ENCODE peak calls at places on chromosomes 5 and 9, in eight cellular contexts. P is thoracic aorta, Q is OCI-LY7, A is cardiac muscle cell, H is spleen, I is IMR-90, D is left lung, M is left ventricle myocardium inferior. J is an unnamed sample.
A peak's percentile ranks its signal among the peaks of the same experiment; 100 is the strongest.

GRCh38 chr5:121982500-121983261 is 20.9 kb downstream of the SRFBP1 start:
- DNase-seq in I (peak; percentile 19), M (no peak), A (no peak), D (no peak), Q (no peak), H (no peak), P (no peak), J (no peak)

GRCh38 chr9:29806941-29807625 is 2233.8 kb upstream of the C9orf72 start:
- DNase-seq in A (no peak), M (no peak), I (no peak), H (no peak), P (no peak), Q (no peak), D (no peak), J (no peak)

GRCh38 chr9:98372077-98372812 is 116.8 kb upstream of the TBC1D2 start:
- DNase-seq in Q (no peak), I (no peak), P (no peak), M (no peak), D (no peak), H (no peak), A (no peak), J (no peak)

GRCh38 chr9:79952401-79952800 is 380.6 kb downstream of the TLE4 start:
- DNase-seq in P (no peak), D (no peak), A (peak; percentile 7), I (peak; percentile 4), M (no peak), Q (no peak), H (no peak), J (no peak)

GRCh38 chr9:113499876-113500497 is 36.5 kb downstream of the RGS3 start:
- DNase-seq in P (no peak), M (no peak), H (no peak), A (no peak), Q (no peak), I (no peak), D (no peak), J (no peak)

GRCh38 chr9:135876936-135877335 is 30.4 kb downstream of the CAMSAP1 start:
- DNase-seq in M (no peak), P (no peak), D (no peak), Q (no peak), A (no peak), I (no peak), H (no peak), J (no peak)

GRCh38 chr5:77643654-77644404 is 5.3 kb upstream of the OTP start:
- DNase-seq in M (no peak), A (no peak), D (no peak), I (no peak), P (no peak), H (no peak), Q (no peak), J (no peak)

GRCh38 chr9:69157751-69158466 is 16.2 kb upstream of the TJP2 start:
- DNase-seq in M (no peak), I (peak; percentile 84), P (no peak), A (no peak), D (no peak), Q (no peak), H (no peak), J (no peak)

GRCh38 chr9:104927216-104927911 is 591 bp downstream of the ABCA1 start:
- DNase-seq in A (peak; percentile 60), Q (peak; percentile 66), P (no peak), D (peak; percentile 53), M (peak; percentile 35), I (peak; percentile 47), H (peak; percentile 89), J (no peak)

DNA sequence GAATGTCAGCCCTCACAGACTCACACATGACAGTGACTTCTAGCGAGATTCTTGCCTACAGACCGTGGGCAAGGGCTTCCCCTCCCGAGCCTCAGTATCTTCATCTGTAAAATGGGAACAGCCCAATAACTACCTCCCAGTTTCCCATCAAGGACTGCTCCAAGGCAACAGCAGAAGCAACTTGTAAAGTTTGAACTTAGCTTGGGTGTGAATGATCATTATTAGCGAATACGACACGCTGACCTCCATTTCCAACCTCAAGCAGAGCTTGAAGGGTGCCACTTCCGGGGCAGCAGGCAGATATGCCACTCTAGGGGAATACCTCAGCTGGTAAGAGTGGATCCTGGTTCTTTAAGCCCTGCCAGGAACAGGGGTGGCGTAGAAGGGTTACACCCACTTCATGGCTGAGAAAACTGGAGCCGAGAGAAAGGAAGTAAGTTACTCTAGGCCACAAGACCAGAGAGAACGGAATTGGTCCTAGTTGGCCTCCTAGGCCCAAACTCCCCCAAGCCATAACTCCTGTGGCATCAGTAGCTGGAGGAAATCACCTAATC is 2.0 kb downstream of the RNF44 start:
- DNase-seq in A (no peak), P (no peak), D (peak; percentile 64), Q (peak; percentile 76), M (no peak), H (peak; percentile 82), I (peak; percentile 24), J (no peak)
- H3K36me3 ChIP-seq in A (peaks cover 16% of the 10 kb centered on the region), P (peaks cover 12% of the 10 kb centered on the region), D (peaks cover 20% of the 10 kb centered on the region), Q (peaks cover 57% of the 10 kb centered on the region), M (peaks cover 19% of the 10 kb centered on the region), H (no peaks in the 10 kb centered on the region), I (peaks cover 15% of the 10 kb centered on the region), J (peaks cover 16% of the 10 kb centered on the region)

GRCh38 chr9:125904155-125904841 is 157.1 kb downstream of the PBX3 start:
- DNase-seq in H (no peak), A (no peak), I (peak; percentile 11), P (no peak), Q (no peak), D (no peak), M (no peak), J (no peak)
- H3K4me1 ChIP-seq in H (peaks cover 38% of the 10 kb centered on the region), A (peaks cover 57% of the 10 kb centered on the region), I (peaks cover 6% of the 10 kb centered on the region), P (peaks cover 4% of the 10 kb centered on the region), Q (no peaks in the 10 kb centered on the region), D (peaks cover 10% of the 10 kb centered on the region), M (peaks cover 34% of the 10 kb centered on the region), J (peaks cover 37% of the 10 kb centered on the region)

DNA sequence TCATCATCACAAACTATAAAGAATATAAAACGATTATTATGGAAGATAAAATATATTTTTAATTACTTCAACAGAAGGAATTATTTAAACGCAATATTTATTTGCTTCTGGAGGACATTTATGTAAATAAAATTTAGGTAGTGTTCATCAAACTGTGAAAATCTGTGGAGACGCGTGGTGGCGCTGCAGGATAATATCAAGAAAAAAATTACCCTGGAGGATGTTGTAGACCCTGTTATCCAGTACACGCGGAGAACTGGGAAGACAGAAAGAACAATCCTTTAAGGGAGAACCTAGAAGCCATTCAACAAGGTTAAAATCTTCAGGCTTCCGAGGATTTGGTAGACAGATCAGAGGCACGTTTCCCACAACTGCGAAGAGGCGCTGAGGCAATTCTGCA is at the start of gene PCDHB12:
- DNase-seq in D (no peak), M (no peak), P (no peak), I (peak; percentile 2), A (no peak), H (no peak), Q (peak; percentile 19), J (no peak)
- TF ChIP-seq CTCF in D (no peak), M (peak; percentile 53), P (no peak), I (peak; percentile 31), A (no peak), H (no peak), Q (peak; percentile 78), J (no peak)

GRCh38 chr5:147619281-147619680 is 109.4 kb upstream of the DPYSL3 start:
- DNase-seq in D (no peak), Q (no peak), P (no peak), H (no peak), A (peak; percentile 30), I (no peak), M (no peak), J (no peak)
- H3K36me3 ChIP-seq in D (no peaks in the 10 kb centered on the region), Q (no peaks in the 10 kb centered on the region), P (no peaks in the 10 kb centered on the region), H (no peaks in the 10 kb centered on the region), A (no peaks in the 10 kb centered on the region), I (no peaks in the 10 kb centered on the region), M (no peaks in the 10 kb centered on the region), J (no peaks in the 10 kb centered on the region)

GRCh38 chr9:107274096-107274495 is 9.0 kb upstream of the RAD23B start:
- DNase-seq in P (no peak), Q (no peak), M (no peak), I (no peak), A (no peak), H (no peak), D (no peak), J (no peak)

GRCh38 chr9:107270580-107270979 is 12.5 kb upstream of the RAD23B start:
- DNase-seq in H (no peak), D (no peak), I (no peak), Q (no peak), M (no peak), A (no peak), P (no peak), J (no peak)

GRCh38 chr9:107274953-107275422 is 8.1 kb upstream of the RAD23B start:
- DNase-seq in A (peak; percentile 97), Q (no peak), H (no peak), I (peak; percentile 99), P (no peak), M (no peak), D (no peak), J (no peak)

GRCh38 chr9:107275530-107275929 is 7.5 kb upstream of the RAD23B start:
- DNase-seq in A (no peak), I (no peak), P (no peak), H (no peak), D (no peak), Q (no peak), M (no peak), J (no peak)

GRCh38 chr9:107273634-107274033 is 9.4 kb upstream of the RAD23B start:
- DNase-seq in I (no peak), P (no peak), Q (no peak), A (no peak), D (no peak), H (no peak), M (no peak), J (no peak)
- H3K4me1 ChIP-seq in I (peaks cover 32% of the 10 kb centered on the region), P (peaks cover 8% of the 10 kb centered on the region), Q (no peaks in the 10 kb centered on the region), A (no peaks in the 10 kb centered on the region), D (peaks cover 14% of the 10 kb centered on the region), H (peaks cover 12% of the 10 kb centered on the region), M (peaks cover 20% of the 10 kb centered on the region), J (peaks cover 19% of the 10 kb centered on the region)

DNA sequence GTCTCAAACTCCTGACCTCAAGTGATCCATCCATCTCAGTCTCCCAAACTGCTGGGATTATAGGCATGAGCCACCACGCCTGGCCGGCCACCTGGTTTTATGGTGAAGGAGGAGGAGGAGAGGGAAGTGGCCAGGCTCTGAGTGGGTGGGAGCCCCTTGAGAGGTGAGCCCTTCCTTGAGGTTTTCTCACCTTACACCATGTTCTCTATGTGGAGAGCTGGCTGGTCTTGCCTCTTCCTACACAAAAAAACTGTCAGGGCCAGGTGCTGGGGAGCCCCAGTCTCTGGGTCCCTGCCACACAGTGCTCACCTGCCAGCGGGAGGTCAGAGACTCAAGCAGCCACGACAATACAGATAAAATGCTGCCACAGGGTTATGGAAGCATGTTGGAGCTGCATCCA is 18.1 kb downstream of the SWI5 start:
- DNase-seq in D (no peak), M (no peak), P (no peak), A (no peak), H (no peak), I (no peak), Q (no peak), J (no peak)
- TF ChIP-seq CTCF in D (no peak), M (no peak), P (no peak), A (no peak), H (no peak), I (no peak), Q (no peak), J (no peak)

DNA sequence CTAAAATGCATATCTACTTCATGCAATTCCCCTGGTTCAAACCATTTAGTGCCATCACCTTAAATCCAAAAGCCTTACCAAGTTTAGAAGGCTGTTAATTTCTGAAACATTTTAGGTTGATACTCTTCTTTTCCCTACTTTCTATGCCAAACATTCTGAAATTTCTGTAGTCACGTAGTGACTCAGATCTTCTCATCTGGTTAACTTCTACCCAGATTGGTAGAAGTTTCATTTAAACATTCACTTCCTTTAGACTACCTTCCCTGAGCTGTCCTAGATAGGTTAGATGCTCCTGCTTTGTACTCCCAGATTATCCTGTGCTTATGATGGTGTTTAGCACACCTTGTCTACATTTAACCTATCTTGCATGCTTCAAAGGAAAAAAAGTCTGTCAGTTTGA is 9.9 kb downstream of the RAD50 start:
- DNase-seq in I (no peak), Q (no peak), M (no peak), H (no peak), A (no peak), D (no peak), P (no peak), J (no peak)
- H3K36me3 ChIP-seq in I (peaks cover 12% of the 10 kb centered on the region), Q (peaks cover 97% of the 10 kb centered on the region), M (peaks cover 32% of the 10 kb centered on the region), H (peaks cover 5% of the 10 kb centered on the region), A (peaks cover 9% of the 10 kb centered on the region), D (peaks cover 44% of the 10 kb centered on the region), P (peaks cover 7% of the 10 kb centered on the region), J (no peaks in the 10 kb centered on the region)

J was measured in vagina.